ENCODE peak calls at places on chromosomes 11 and 22, in nine cellular contexts. R is foreskin fibroblast; W is CD4-positive, alpha-beta T cell; G is HFF-Myc; B is dorsolateral prefrontal cortex; S is epithelial cell of esophagus; K is heart left ventricle; Y is body of pancreas; A is H9. D is an unnamed sample.

GRCh38 chr22:45261407-45262088 is 20.9 kb upstream of the KIAA0930 start:
- DNase-seq in R (no peak), W (no peak), G (no peak), B (no peak), S (no peak), K (no peak), Y (no peak), A (no peak), D (no peak)

GRCh38 chr11:8732748-8733241 is 50.2 kb downstream of the RPL27A start:
- DNase-seq in R (peak; percentile 93), W (no peak), G (no peak), B (peak; percentile 48), S (peak; percentile 58), K (peak; percentile 88), Y (peak; percentile 73), A (no peak), D (no peak)

GRCh38 chr11:118956094-118956846 is at the start of gene UPK2:
- DNase-seq in R (peak; percentile 62), W (peak; percentile 85), G (peak; percentile 39), B (peak; percentile 93), S (peak; percentile 85), K (peak; percentile 88), Y (peak; percentile 90), A (peak; percentile 93), D (peak; percentile 95)

GRCh38 chr22:20457506-20458240 is 20.0 kb upstream of the SCARF2 start:
- DNase-seq in R (no peak), W (no peak), G (no peak), B (peak; percentile 17), S (no peak), K (no peak), Y (no peak), A (no peak), D (no peak)

GRCh38 chr22:26904483-26904882 is 247.1 kb downstream of the MIAT start:
- DNase-seq in R (no peak), W (no peak), G (no peak), B (no peak), S (no peak), K (no peak), Y (no peak), A (no peak), D (no peak)

GRCh38 chr11:36702330-36703054 is 104.5 kb upstream of the RAG2 start:
- DNase-seq in R (peak; percentile 34), W (no peak), G (peak; percentile 38), B (no peak), S (peak; percentile 78), K (no peak), Y (peak; percentile 61), A (peak; percentile 58), D (peak; percentile 49)

GRCh38 chr11:45102361-45102809 is 44.1 kb upstream of the PRDM11 start:
- DNase-seq in R (no peak), W (no peak), G (no peak), B (no peak), S (no peak), K (no peak), Y (no peak), A (no peak), D (no peak)

GRCh38 chr11:64114231-64114630 is 51.7 kb downstream of the MACROD1 start:
- DNase-seq in R (no peak), W (no peak), G (no peak), B (no peak), S (no peak), K (no peak), Y (no peak), A (no peak), D (no peak)

GRCh38 chr22:43151251-43152000 is at the start of gene TSPO:
- DNase-seq in R (peak; percentile 55), W (peak; percentile 52), G (no peak), B (peak; percentile 82), S (peak; percentile 49), K (peak; percentile 85), Y (peak; percentile 73), A (peak; percentile 60), D (peak; percentile 90)

GRCh38 chr22:49269928-49270327 is 557.7 kb downstream of the BRD1 start:
- DNase-seq in R (no peak), W (no peak), G (no peak), B (no peak), S (no peak), K (no peak), Y (no peak), A (peak; percentile 59), D (no peak)

GRCh38 chr11:70501026-70501901 is 102.9 kb downstream of the CTTN start:
- DNase-seq in R (no peak), W (no peak), G (no peak), B (peak; percentile 63), S (no peak), K (peak; percentile 81), Y (no peak), A (no peak), D (no peak)

GRCh38 chr11:111379500-111380136 is 543 bp upstream of the POU2AF1 start:
- DNase-seq in R (no peak), W (no peak), G (no peak), B (no peak), S (no peak), K (no peak), Y (no peak), A (no peak), D (no peak)

GRCh38 chr22:17891427-17892167 is 117.3 kb upstream of the BID start:
- DNase-seq in R (no peak), W (no peak), G (no peak), B (no peak), S (no peak), K (peak; percentile 71), Y (peak; percentile 39), A (peak; percentile 55), D (peak; percentile 92)

GRCh38 chr22:17890245-17890671 is 116.0 kb upstream of the BID start:
- DNase-seq in R (no peak), W (no peak), G (no peak), B (no peak), S (peak; percentile 58), K (peak; percentile 56), Y (no peak), A (no peak), D (peak; percentile 65)

GRCh38 chr22:17888439-17888838 is 114.2 kb upstream of the BID start:
- DNase-seq in R (no peak), W (no peak), G (no peak), B (no peak), S (no peak), K (no peak), Y (no peak), A (no peak), D (no peak)

GRCh38 chr22:17890892-17891291 is 116.6 kb upstream of the BID start:
- DNase-seq in R (no peak), W (no peak), G (no peak), B (no peak), S (no peak), K (no peak), Y (no peak), A (no peak), D (no peak)

DNA sequence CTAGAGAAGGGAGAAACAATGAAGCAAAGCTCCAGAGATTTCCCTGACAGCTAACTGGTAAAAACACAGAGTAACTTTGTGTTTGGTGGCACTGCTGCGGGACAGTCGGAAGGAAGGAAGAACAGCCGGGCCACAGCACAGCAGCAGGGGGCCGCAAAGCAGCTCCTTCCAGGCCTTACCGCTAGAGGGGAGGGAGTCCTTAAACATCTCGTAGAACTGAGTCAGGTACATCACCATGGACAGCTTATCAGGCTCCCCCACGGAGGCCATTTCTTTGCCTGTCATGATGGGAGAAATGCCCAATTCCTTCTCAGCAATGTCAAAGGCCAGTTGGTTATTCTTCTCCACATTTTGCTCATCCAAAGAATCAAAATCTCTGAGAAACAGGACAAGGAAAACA is 114.6 kb upstream of the BID start:
- DNase-seq in R (no peak), W (no peak), G (no peak), B (no peak), S (no peak), K (no peak), Y (no peak), A (peak; percentile 63), D (no peak)
- TF ChIP-seq CTCF in R (peak; percentile 46), W (no peak), G (peak; percentile 46), B (no peak), S (peak; percentile 11), K (no peak), Y (no peak), A (peak; percentile 68), D (no peak)

GRCh38 chr11:2890466-2891241 is 5.1 kb upstream of the CDKN1C start:
- DNase-seq in R (peak; percentile 70), W (no peak), G (no peak), B (no peak), S (peak; percentile 62), K (peak; percentile 85), Y (peak; percentile 89), A (no peak), D (peak; percentile 80)
- TF ChIP-seq CTCF in R (no peak), W (no peak), G (no peak), B (no peak), S (no peak), K (no peak), Y (no peak), A (no peak), D (no peak)

DNA sequence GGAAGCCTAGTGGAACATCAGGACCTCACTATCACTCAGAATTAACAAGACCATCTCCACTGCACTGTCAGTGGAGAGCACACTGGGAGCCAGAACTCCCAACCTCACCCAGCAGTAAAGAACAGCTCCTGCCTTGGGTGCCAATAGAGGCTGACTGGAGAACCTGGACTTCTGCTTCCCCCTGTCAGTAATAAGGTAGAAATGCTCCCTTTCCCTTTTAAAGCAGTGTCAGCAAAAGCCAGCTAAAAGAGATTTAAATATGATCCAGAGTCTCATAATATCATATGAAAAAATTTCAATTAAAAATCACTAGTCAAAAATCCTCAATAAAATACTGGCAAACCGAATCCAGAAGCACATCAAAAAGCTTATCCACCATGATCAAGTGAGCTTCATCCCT is 82.8 kb downstream of the SPATA19 start:
- DNase-seq in R (no peak), W (no peak), G (no peak), B (no peak), S (no peak), K (no peak), Y (no peak), A (no peak), D (no peak)
- TF ChIP-seq CTCF in R (no peak), W (no peak), G (no peak), B (no peak), S (no peak), K (no peak), Y (no peak), A (peak; percentile 24), D (no peak)

GRCh38 chr11:75775056-75775455 is 6.5 kb downstream of the DGAT2 start:
- DNase-seq in R (no peak), W (no peak), G (no peak), B (no peak), S (no peak), K (no peak), Y (no peak), A (peak; percentile 60), D (peak; percentile 6)

GRCh38 chr11:75773595-75774353 is 5.2 kb downstream of the DGAT2 start:
- DNase-seq in R (no peak), W (no peak), G (no peak), B (no peak), S (peak; percentile 35), K (no peak), Y (peak; percentile 22), A (no peak), D (peak; percentile 13)

GRCh38 chr11:75778962-75779361 is 10.4 kb downstream of the DGAT2 start:
- DNase-seq in R (no peak), W (no peak), G (no peak), B (no peak), S (no peak), K (no peak), Y (no peak), A (no peak), D (no peak)

GRCh38 chr11:75777461-75778110 is 9.0 kb downstream of the DGAT2 start:
- DNase-seq in R (no peak), W (no peak), G (no peak), B (no peak), S (no peak), K (no peak), Y (no peak), A (no peak), D (no peak)

GRCh38 chr11:75776546-75776945 is 8.0 kb downstream of the DGAT2 start:
- DNase-seq in R (no peak), W (no peak), G (no peak), B (no peak), S (no peak), K (no peak), Y (no peak), A (no peak), D (no peak)
- TF ChIP-seq CTCF in R (no peak), W (no peak), G (no peak), B (no peak), S (no peak), K (no peak), Y (no peak), A (no peak), D (no peak)

D was measured in mucosa of descending colon.